ENCODE peak calls at places on chromosomes 5 and 9, in seven cellular contexts. One of them, this sample, is unnamed.
A peak's percentile ranks its signal among the peaks of the same experiment; 100 is the strongest.

GRCh38 chr9:83473488-83473971 is 64.7 kb downstream of the FRMD3 start:
- DNase-seq in choroid plexus epithelial cell: peak; percentile 69
- DNase-seq in GM13977: peak; percentile 12
- DNase-seq in cardiac fibroblast: peak; percentile 55
- DNase-seq in substantia nigra: no peak
- DNase-seq in CD4-positive, alpha-beta T cell: no peak
- DNase-seq in stimulated activated CD4-positive, alpha-beta T cell treated with anti-CD3 and anti-CD28 coated beads, Interleukin-1b, Interleukin-23, amount 100 ng/mL, for 4 hours: no peak
- DNase-seq in this sample: no peak

GRCh38 chr5:10018211-10018610 is 231.5 kb downstream of the ATPSCKMT start:
- DNase-seq in substantia nigra: no peak
- DNase-seq in stimulated activated CD4-positive, alpha-beta T cell treated with anti-CD3 and anti-CD28 coated beads, Interleukin-1b, Interleukin-23, amount 100 ng/mL, for 4 hours: no peak
- DNase-seq in CD4-positive, alpha-beta T cell: no peak
- DNase-seq in GM13977: no peak
- DNase-seq in choroid plexus epithelial cell: peak; percentile 28
- DNase-seq in cardiac fibroblast: no peak
- DNase-seq in this sample: no peak

GRCh38 chr9:21255538-21256212 is 15.9 kb upstream of the IFNA14 start:
- DNase-seq in GM13977: no peak
- DNase-seq in CD4-positive, alpha-beta T cell: no peak
- DNase-seq in substantia nigra: no peak
- DNase-seq in cardiac fibroblast: no peak
- DNase-seq in choroid plexus epithelial cell: no peak
- DNase-seq in stimulated activated CD4-positive, alpha-beta T cell treated with anti-CD3 and anti-CD28 coated beads, Interleukin-1b, Interleukin-23, amount 100 ng/mL, for 4 hours: no peak
- DNase-seq in this sample: no peak

GRCh38 chr5:111349429-111349828 is 125.2 kb downstream of the CAMK4 start:
- DNase-seq in stimulated activated CD4-positive, alpha-beta T cell treated with anti-CD3 and anti-CD28 coated beads, Interleukin-1b, Interleukin-23, amount 100 ng/mL, for 4 hours: no peak
- DNase-seq in substantia nigra: no peak
- DNase-seq in GM13977: no peak
- DNase-seq in choroid plexus epithelial cell: no peak
- DNase-seq in CD4-positive, alpha-beta T cell: no peak
- DNase-seq in cardiac fibroblast: no peak
- DNase-seq in this sample: no peak

GRCh38 chr5:12902611-12903010 is 998.4 kb upstream of the CTNND2 start:
- DNase-seq in cardiac fibroblast: no peak
- DNase-seq in stimulated activated CD4-positive, alpha-beta T cell treated with anti-CD3 and anti-CD28 coated beads, Interleukin-1b, Interleukin-23, amount 100 ng/mL, for 4 hours: no peak
- DNase-seq in CD4-positive, alpha-beta T cell: no peak
- DNase-seq in GM13977: no peak
- DNase-seq in substantia nigra: no peak
- DNase-seq in choroid plexus epithelial cell: no peak
- DNase-seq in this sample: no peak

GRCh38 chr5:40674661-40675235 is 5.0 kb upstream of the PTGER4 start:
- DNase-seq in cardiac fibroblast: no peak
- DNase-seq in choroid plexus epithelial cell: no peak
- DNase-seq in CD4-positive, alpha-beta T cell: no peak
- DNase-seq in substantia nigra: no peak
- DNase-seq in GM13977: no peak
- DNase-seq in stimulated activated CD4-positive, alpha-beta T cell treated with anti-CD3 and anti-CD28 coated beads, Interleukin-1b, Interleukin-23, amount 100 ng/mL, for 4 hours: no peak
- DNase-seq in this sample: no peak

GRCh38 chr5:56496581-56497063 is 263.5 kb upstream of the ANKRD55 start:
- DNase-seq in GM13977: no peak
- DNase-seq in stimulated activated CD4-positive, alpha-beta T cell treated with anti-CD3 and anti-CD28 coated beads, Interleukin-1b, Interleukin-23, amount 100 ng/mL, for 4 hours: no peak
- DNase-seq in CD4-positive, alpha-beta T cell: no peak
- DNase-seq in choroid plexus epithelial cell: no peak
- DNase-seq in cardiac fibroblast: no peak
- DNase-seq in substantia nigra: no peak
- DNase-seq in this sample: no peak

GRCh38 chr9:35526087-35526801 is 36.3 kb downstream of the RUSC2 start:
- DNase-seq in choroid plexus epithelial cell: peak; percentile 59
- DNase-seq in stimulated activated CD4-positive, alpha-beta T cell treated with anti-CD3 and anti-CD28 coated beads, Interleukin-1b, Interleukin-23, amount 100 ng/mL, for 4 hours: no peak
- DNase-seq in CD4-positive, alpha-beta T cell: no peak
- DNase-seq in GM13977: no peak
- DNase-seq in cardiac fibroblast: peak; percentile 52
- DNase-seq in substantia nigra: no peak
- DNase-seq in this sample: no peak

GRCh38 chr5:122099060-122099790 is 21.2 kb upstream of the LOX start:
- DNase-seq in choroid plexus epithelial cell: peak; percentile 89
- DNase-seq in CD4-positive, alpha-beta T cell: no peak
- DNase-seq in cardiac fibroblast: peak; percentile 87
- DNase-seq in substantia nigra: no peak
- DNase-seq in stimulated activated CD4-positive, alpha-beta T cell treated with anti-CD3 and anti-CD28 coated beads, Interleukin-1b, Interleukin-23, amount 100 ng/mL, for 4 hours: no peak
- DNase-seq in GM13977: no peak
- DNase-seq in this sample: no peak

GRCh38 chr5:150734579-150735384 is 24.0 kb downstream of the DCTN4 start:
- DNase-seq in GM13977: peak; percentile 17
- DNase-seq in cardiac fibroblast: no peak
- DNase-seq in choroid plexus epithelial cell: no peak
- DNase-seq in stimulated activated CD4-positive, alpha-beta T cell treated with anti-CD3 and anti-CD28 coated beads, Interleukin-1b, Interleukin-23, amount 100 ng/mL, for 4 hours: no peak
- DNase-seq in CD4-positive, alpha-beta T cell: no peak
- DNase-seq in substantia nigra: peak; percentile 3
- DNase-seq in this sample: no peak

GRCh38 chr5:159817262-159818029 is 98.8 kb upstream of the ADRA1B start:
- DNase-seq in stimulated activated CD4-positive, alpha-beta T cell treated with anti-CD3 and anti-CD28 coated beads, Interleukin-1b, Interleukin-23, amount 100 ng/mL, for 4 hours: no peak
- DNase-seq in choroid plexus epithelial cell: no peak
- DNase-seq in GM13977: no peak
- DNase-seq in substantia nigra: no peak
- DNase-seq in cardiac fibroblast: peak; percentile 19
- DNase-seq in CD4-positive, alpha-beta T cell: no peak
- DNase-seq in this sample: no peak

GRCh38 chr5:142780871-142781270 is 10.7 kb downstream of the ARHGAP26 start:
- DNase-seq in CD4-positive, alpha-beta T cell: no peak
- DNase-seq in cardiac fibroblast: no peak
- DNase-seq in choroid plexus epithelial cell: no peak
- DNase-seq in substantia nigra: no peak
- DNase-seq in GM13977: no peak
- DNase-seq in stimulated activated CD4-positive, alpha-beta T cell treated with anti-CD3 and anti-CD28 coated beads, Interleukin-1b, Interleukin-23, amount 100 ng/mL, for 4 hours: no peak
- DNase-seq in this sample: no peak

GRCh38 chr5:156497816-156498215 is 170.9 kb downstream of the SGCD start:
- DNase-seq in substantia nigra: no peak
- DNase-seq in choroid plexus epithelial cell: no peak
- DNase-seq in CD4-positive, alpha-beta T cell: no peak
- DNase-seq in cardiac fibroblast: no peak
- DNase-seq in GM13977: peak; percentile 6
- DNase-seq in stimulated activated CD4-positive, alpha-beta T cell treated with anti-CD3 and anti-CD28 coated beads, Interleukin-1b, Interleukin-23, amount 100 ng/mL, for 4 hours: no peak
- DNase-seq in this sample: no peak

GRCh38 chr5:140227046-140227445 is 52.1 kb downstream of the CYSTM1 start:
- DNase-seq in substantia nigra: no peak
- DNase-seq in stimulated activated CD4-positive, alpha-beta T cell treated with anti-CD3 and anti-CD28 coated beads, Interleukin-1b, Interleukin-23, amount 100 ng/mL, for 4 hours: no peak
- DNase-seq in GM13977: no peak
- DNase-seq in CD4-positive, alpha-beta T cell: no peak
- DNase-seq in cardiac fibroblast: no peak
- DNase-seq in choroid plexus epithelial cell: no peak
- DNase-seq in this sample: no peak

GRCh38 chr9:126114409-126114760 is 212.2 kb upstream of the MVB12B start:
- DNase-seq in GM13977: no peak
- DNase-seq in stimulated activated CD4-positive, alpha-beta T cell treated with anti-CD3 and anti-CD28 coated beads, Interleukin-1b, Interleukin-23, amount 100 ng/mL, for 4 hours: no peak
- DNase-seq in cardiac fibroblast: no peak
- DNase-seq in choroid plexus epithelial cell: no peak
- DNase-seq in CD4-positive, alpha-beta T cell: no peak
- DNase-seq in substantia nigra: no peak
- DNase-seq in this sample: no peak

GRCh38 chr5:62720036-62720441 is 141.4 kb downstream of the LRRC70 start:
- DNase-seq in substantia nigra: no peak
- DNase-seq in cardiac fibroblast: no peak
- DNase-seq in choroid plexus epithelial cell: peak; percentile 21
- DNase-seq in CD4-positive, alpha-beta T cell: no peak
- DNase-seq in GM13977: peak; percentile 52
- DNase-seq in stimulated activated CD4-positive, alpha-beta T cell treated with anti-CD3 and anti-CD28 coated beads, Interleukin-1b, Interleukin-23, amount 100 ng/mL, for 4 hours: no peak
- DNase-seq in this sample: no peak

GRCh38 chr5:59238126-59238902 is 655.2 kb downstream of the PDE4D start:
- DNase-seq in stimulated activated CD4-positive, alpha-beta T cell treated with anti-CD3 and anti-CD28 coated beads, Interleukin-1b, Interleukin-23, amount 100 ng/mL, for 4 hours: no peak
- DNase-seq in cardiac fibroblast: no peak
- DNase-seq in GM13977: peak; percentile 1
- DNase-seq in CD4-positive, alpha-beta T cell: no peak
- DNase-seq in substantia nigra: no peak
- DNase-seq in choroid plexus epithelial cell: no peak
- DNase-seq in this sample: no peak

GRCh38 chr5:176416123-176416924 is at the start of gene CLTB:
- DNase-seq in GM13977: peak; percentile 96
- DNase-seq in cardiac fibroblast: peak; percentile 80
- DNase-seq in substantia nigra: peak; percentile 61
- DNase-seq in choroid plexus epithelial cell: peak; percentile 84
- DNase-seq in stimulated activated CD4-positive, alpha-beta T cell treated with anti-CD3 and anti-CD28 coated beads, Interleukin-1b, Interleukin-23, amount 100 ng/mL, for 4 hours: peak; percentile 96
- DNase-seq in CD4-positive, alpha-beta T cell: peak; percentile 89
- DNase-seq in this sample: peak; percentile 93

GRCh38 chr9:96333958-96334357 is 32.0 kb upstream of the HSD17B3 start:
- DNase-seq in cardiac fibroblast: no peak
- DNase-seq in CD4-positive, alpha-beta T cell: no peak
- DNase-seq in substantia nigra: no peak
- DNase-seq in GM13977: no peak
- DNase-seq in stimulated activated CD4-positive, alpha-beta T cell treated with anti-CD3 and anti-CD28 coated beads, Interleukin-1b, Interleukin-23, amount 100 ng/mL, for 4 hours: no peak
- DNase-seq in choroid plexus epithelial cell: no peak
- DNase-seq in this sample: no peak

GRCh38 chr5:98296426-98296825 is 477.0 kb upstream of the RGMB start:
- DNase-seq in cardiac fibroblast: peak; percentile 59
- DNase-seq in CD4-positive, alpha-beta T cell: no peak
- DNase-seq in substantia nigra: no peak
- DNase-seq in stimulated activated CD4-positive, alpha-beta T cell treated with anti-CD3 and anti-CD28 coated beads, Interleukin-1b, Interleukin-23, amount 100 ng/mL, for 4 hours: no peak
- DNase-seq in GM13977: no peak
- DNase-seq in choroid plexus epithelial cell: peak; percentile 79
- DNase-seq in this sample: no peak

GRCh38 chr9:18061856-18062255 is 412.1 kb upstream of the ADAMTSL1 start:
- DNase-seq in GM13977: no peak
- DNase-seq in CD4-positive, alpha-beta T cell: no peak
- DNase-seq in choroid plexus epithelial cell: no peak
- DNase-seq in stimulated activated CD4-positive, alpha-beta T cell treated with anti-CD3 and anti-CD28 coated beads, Interleukin-1b, Interleukin-23, amount 100 ng/mL, for 4 hours: no peak
- DNase-seq in cardiac fibroblast: peak; percentile 39
- DNase-seq in substantia nigra: no peak
- DNase-seq in this sample: no peak

GRCh38 chr9:113933671-113934070 is 57.6 kb downstream of the ZNF618 start:
- DNase-seq in stimulated activated CD4-positive, alpha-beta T cell treated with anti-CD3 and anti-CD28 coated beads, Interleukin-1b, Interleukin-23, amount 100 ng/mL, for 4 hours: no peak
- DNase-seq in cardiac fibroblast: no peak
- DNase-seq in substantia nigra: no peak
- DNase-seq in GM13977: no peak
- DNase-seq in CD4-positive, alpha-beta T cell: no peak
- DNase-seq in choroid plexus epithelial cell: no peak
- DNase-seq in this sample: no peak

GRCh38 chr5:150080696-150081435 is 5.5 kb downstream of the CSF1R start:
- DNase-seq in choroid plexus epithelial cell: no peak
- DNase-seq in GM13977: peak; percentile 16
- DNase-seq in substantia nigra: no peak
- DNase-seq in CD4-positive, alpha-beta T cell: no peak
- DNase-seq in stimulated activated CD4-positive, alpha-beta T cell treated with anti-CD3 and anti-CD28 coated beads, Interleukin-1b, Interleukin-23, amount 100 ng/mL, for 4 hours: no peak
- DNase-seq in cardiac fibroblast: no peak
- DNase-seq in this sample: no peak

GRCh38 chr9:116504893-116505480 is 182.1 kb upstream of the TRIM32 start:
- DNase-seq in substantia nigra: no peak
- DNase-seq in stimulated activated CD4-positive, alpha-beta T cell treated with anti-CD3 and anti-CD28 coated beads, Interleukin-1b, Interleukin-23, amount 100 ng/mL, for 4 hours: no peak
- DNase-seq in cardiac fibroblast: no peak
- DNase-seq in CD4-positive, alpha-beta T cell: no peak
- DNase-seq in choroid plexus epithelial cell: no peak
- DNase-seq in GM13977: no peak
- DNase-seq in this sample: no peak

GRCh38 chr5:174876-175465 is 16.3 kb upstream of the LRRC14B start:
- DNase-seq in cardiac fibroblast: no peak
- DNase-seq in substantia nigra: no peak
- DNase-seq in CD4-positive, alpha-beta T cell: no peak
- DNase-seq in stimulated activated CD4-positive, alpha-beta T cell treated with anti-CD3 and anti-CD28 coated beads, Interleukin-1b, Interleukin-23, amount 100 ng/mL, for 4 hours: no peak
- DNase-seq in choroid plexus epithelial cell: no peak
- DNase-seq in GM13977: no peak
- DNase-seq in this sample: no peak

GRCh38 chr5:164007062-164007461 is 501.6 kb downstream of the MAT2B start:
- DNase-seq in stimulated activated CD4-positive, alpha-beta T cell treated with anti-CD3 and anti-CD28 coated beads, Interleukin-1b, Interleukin-23, amount 100 ng/mL, for 4 hours: no peak
- DNase-seq in cardiac fibroblast: no peak
- DNase-seq in choroid plexus epithelial cell: no peak
- DNase-seq in GM13977: no peak
- DNase-seq in CD4-positive, alpha-beta T cell: no peak
- DNase-seq in substantia nigra: no peak
- DNase-seq in this sample: no peak

GRCh38 chr5:180391276-180391675 is 38.1 kb upstream of the GFPT2 start:
- DNase-seq in GM13977: no peak
- DNase-seq in substantia nigra: no peak
- DNase-seq in CD4-positive, alpha-beta T cell: no peak
- DNase-seq in choroid plexus epithelial cell: no peak
- DNase-seq in cardiac fibroblast: no peak
- DNase-seq in stimulated activated CD4-positive, alpha-beta T cell treated with anti-CD3 and anti-CD28 coated beads, Interleukin-1b, Interleukin-23, amount 100 ng/mL, for 4 hours: no peak
- DNase-seq in this sample: no peak

GRCh38 chr9:79809931-79810330 is 238.2 kb downstream of the TLE4 start:
- DNase-seq in cardiac fibroblast: peak; percentile 78
- DNase-seq in choroid plexus epithelial cell: peak; percentile 84
- DNase-seq in GM13977: no peak
- DNase-seq in CD4-positive, alpha-beta T cell: no peak
- DNase-seq in substantia nigra: no peak
- DNase-seq in stimulated activated CD4-positive, alpha-beta T cell treated with anti-CD3 and anti-CD28 coated beads, Interleukin-1b, Interleukin-23, amount 100 ng/mL, for 4 hours: no peak
- DNase-seq in this sample: no peak

GRCh38 chr5:108642170-108642906 is 105.4 kb upstream of the FER start:
- DNase-seq in GM13977: peak; percentile 61
- DNase-seq in choroid plexus epithelial cell: peak; percentile 81
- DNase-seq in CD4-positive, alpha-beta T cell: peak; percentile 34
- DNase-seq in stimulated activated CD4-positive, alpha-beta T cell treated with anti-CD3 and anti-CD28 coated beads, Interleukin-1b, Interleukin-23, amount 100 ng/mL, for 4 hours: peak; percentile 12
- DNase-seq in substantia nigra: peak; percentile 23
- DNase-seq in cardiac fibroblast: peak; percentile 84
- DNase-seq in this sample: peak; percentile 4

GRCh38 chr5:119117237-119117636 is 46.4 kb downstream of the DMXL1 start:
- DNase-seq in choroid plexus epithelial cell: no peak
- DNase-seq in CD4-positive, alpha-beta T cell: no peak
- DNase-seq in substantia nigra: no peak
- DNase-seq in cardiac fibroblast: no peak
- DNase-seq in stimulated activated CD4-positive, alpha-beta T cell treated with anti-CD3 and anti-CD28 coated beads, Interleukin-1b, Interleukin-23, amount 100 ng/mL, for 4 hours: no peak
- DNase-seq in GM13977: no peak
- DNase-seq in this sample: no peak

This sample was measured in T-helper 9 cell.